ENCODE peak calls at places on chromosomes 4 and X, in ten cellular contexts. One of them, this sample, is unnamed. For H3K9me3, the result is how much of the 10 kb centered on the place peaks cover.

GRCh38 chr4:6281436-6282144 is 11.9 kb downstream of the WFS1 start:
- DNase-seq in pancreas: no peak
- DNase-seq in Panc1: no peak
- DNase-seq in CD8-positive, alpha-beta T cell: no peak
- DNase-seq in fibroblast of lung: no peak
- DNase-seq in colonic mucosa: no peak
- DNase-seq in transverse colon: peak
- DNase-seq in heart right ventricle: peak
- DNase-seq in MM.1S: no peak
- DNase-seq in iPS DF 6.9: no peak
- DNase-seq in this sample: peak

GRCh38 chr4:126192506-126192905 is 877.8 kb downstream of the FAT4 start:
- DNase-seq in pancreas: no peak
- DNase-seq in Panc1: no peak
- DNase-seq in CD8-positive, alpha-beta T cell: no peak
- DNase-seq in fibroblast of lung: no peak
- DNase-seq in colonic mucosa: no peak
- DNase-seq in transverse colon: no peak
- DNase-seq in heart right ventricle: no peak
- DNase-seq in MM.1S: no peak
- DNase-seq in iPS DF 6.9: no peak
- DNase-seq in this sample: no peak

GRCh38 chr4:184343400-184344177 is 125.9 kb upstream of the ENPP6 start:
- DNase-seq in pancreas: peak
- DNase-seq in Panc1: peak
- DNase-seq in CD8-positive, alpha-beta T cell: no peak
- DNase-seq in fibroblast of lung: peak
- DNase-seq in colonic mucosa: peak
- DNase-seq in transverse colon: peak
- DNase-seq in heart right ventricle: peak
- DNase-seq in MM.1S: peak
- DNase-seq in iPS DF 6.9: peak
- DNase-seq in this sample: peak

GRCh38 chrX:12978205-12979010 is 3.5 kb downstream of the TMSB4X start:
- DNase-seq in pancreas: peak
- DNase-seq in Panc1: no peak
- DNase-seq in CD8-positive, alpha-beta T cell: peak
- DNase-seq in fibroblast of lung: peak
- DNase-seq in colonic mucosa: peak
- DNase-seq in transverse colon: peak
- DNase-seq in heart right ventricle: peak
- DNase-seq in MM.1S: peak
- DNase-seq in iPS DF 6.9: peak
- DNase-seq in this sample: peak

GRCh38 chr4:187289371-187289770 is 565.7 kb upstream of the FAT1 start:
- DNase-seq in pancreas: no peak
- DNase-seq in Panc1: no peak
- DNase-seq in CD8-positive, alpha-beta T cell: no peak
- DNase-seq in fibroblast of lung: peak
- DNase-seq in colonic mucosa: no peak
- DNase-seq in transverse colon: no peak
- DNase-seq in heart right ventricle: no peak
- DNase-seq in MM.1S: no peak
- DNase-seq in iPS DF 6.9: no peak
- DNase-seq in this sample: no peak

GRCh38 chr4:88119951-88120350 is 38.5 kb downstream of the ABCG2 start:
- DNase-seq in pancreas: no peak
- DNase-seq in Panc1: no peak
- DNase-seq in CD8-positive, alpha-beta T cell: no peak
- DNase-seq in fibroblast of lung: no peak
- DNase-seq in colonic mucosa: no peak
- DNase-seq in transverse colon: no peak
- DNase-seq in heart right ventricle: no peak
- DNase-seq in MM.1S: no peak
- DNase-seq in iPS DF 6.9: no peak
- DNase-seq in this sample: no peak

GRCh38 chr4:183264614-183265013 is 55.5 kb downstream of the CLDN22 start:
- DNase-seq in pancreas: no peak
- DNase-seq in Panc1: no peak
- DNase-seq in CD8-positive, alpha-beta T cell: no peak
- DNase-seq in fibroblast of lung: peak
- DNase-seq in colonic mucosa: no peak
- DNase-seq in transverse colon: no peak
- DNase-seq in heart right ventricle: no peak
- DNase-seq in MM.1S: no peak
- DNase-seq in iPS DF 6.9: no peak
- DNase-seq in this sample: no peak

GRCh38 chr4:54930226-54930625 is 195.2 kb downstream of the KDR start:
- DNase-seq in pancreas: no peak
- DNase-seq in Panc1: no peak
- DNase-seq in CD8-positive, alpha-beta T cell: no peak
- DNase-seq in fibroblast of lung: peak
- DNase-seq in colonic mucosa: no peak
- DNase-seq in transverse colon: no peak
- DNase-seq in heart right ventricle: peak
- DNase-seq in MM.1S: no peak
- DNase-seq in iPS DF 6.9: no peak
- DNase-seq in this sample: no peak

GRCh38 chr4:155629183-155629825 is 37.3 kb upstream of the GUCY1A1 start:
- DNase-seq in pancreas: no peak
- DNase-seq in Panc1: no peak
- DNase-seq in CD8-positive, alpha-beta T cell: no peak
- DNase-seq in fibroblast of lung: peak
- DNase-seq in colonic mucosa: no peak
- DNase-seq in transverse colon: no peak
- DNase-seq in heart right ventricle: no peak
- DNase-seq in MM.1S: no peak
- DNase-seq in iPS DF 6.9: no peak
- DNase-seq in this sample: no peak

GRCh38 chr4:158835456-158836369 is 66.9 kb downstream of the FNIP2 start:
- DNase-seq in pancreas: no peak
- DNase-seq in Panc1: no peak
- DNase-seq in CD8-positive, alpha-beta T cell: no peak
- DNase-seq in fibroblast of lung: no peak
- DNase-seq in colonic mucosa: no peak
- DNase-seq in transverse colon: no peak
- DNase-seq in heart right ventricle: no peak
- DNase-seq in MM.1S: no peak
- DNase-seq in iPS DF 6.9: no peak
- DNase-seq in this sample: no peak

GRCh38 chr4:16034010-16034829 is 49.6 kb downstream of the PROM1 start:
- DNase-seq in pancreas: no peak
- DNase-seq in Panc1: no peak
- DNase-seq in CD8-positive, alpha-beta T cell: no peak
- DNase-seq in fibroblast of lung: peak
- DNase-seq in colonic mucosa: no peak
- DNase-seq in transverse colon: no peak
- DNase-seq in heart right ventricle: no peak
- DNase-seq in MM.1S: no peak
- DNase-seq in iPS DF 6.9: no peak
- DNase-seq in this sample: no peak

GRCh38 chr4:7313991-7314390 is 120.7 kb downstream of the PSAPL1 start:
- DNase-seq in pancreas: peak
- DNase-seq in Panc1: no peak
- DNase-seq in CD8-positive, alpha-beta T cell: no peak
- DNase-seq in fibroblast of lung: no peak
- DNase-seq in colonic mucosa: no peak
- DNase-seq in transverse colon: no peak
- DNase-seq in heart right ventricle: no peak
- DNase-seq in MM.1S: no peak
- DNase-seq in iPS DF 6.9: no peak
- DNase-seq in this sample: no peak

GRCh38 chr4:144646523-144647094 is 653 bp downstream of the HHIP start:
- DNase-seq in pancreas: no peak
- DNase-seq in Panc1: no peak
- DNase-seq in CD8-positive, alpha-beta T cell: no peak
- DNase-seq in fibroblast of lung: peak
- DNase-seq in colonic mucosa: no peak
- DNase-seq in transverse colon: no peak
- DNase-seq in heart right ventricle: no peak
- DNase-seq in MM.1S: no peak
- DNase-seq in iPS DF 6.9: no peak
- DNase-seq in this sample: no peak

GRCh38 chr4:154590329-154591006 is at the start of gene FGA:
- DNase-seq in pancreas: no peak
- DNase-seq in Panc1: no peak
- DNase-seq in CD8-positive, alpha-beta T cell: no peak
- DNase-seq in fibroblast of lung: no peak
- DNase-seq in colonic mucosa: peak
- DNase-seq in transverse colon: peak
- DNase-seq in heart right ventricle: no peak
- DNase-seq in MM.1S: no peak
- DNase-seq in iPS DF 6.9: no peak
- DNase-seq in this sample: no peak

GRCh38 chrX:34341258-34341657 is 209.1 kb upstream of the FAM47A start:
- DNase-seq in pancreas: no peak
- DNase-seq in Panc1: no peak
- DNase-seq in CD8-positive, alpha-beta T cell: no peak
- DNase-seq in fibroblast of lung: no peak
- DNase-seq in colonic mucosa: no peak
- DNase-seq in transverse colon: no peak
- DNase-seq in heart right ventricle: no peak
- DNase-seq in MM.1S: no peak
- DNase-seq in iPS DF 6.9: no peak
- DNase-seq in this sample: no peak

GRCh38 chr4:42410446-42410845 is 13.2 kb downstream of the SHISA3 start:
- DNase-seq in pancreas: no peak
- DNase-seq in Panc1: no peak
- DNase-seq in CD8-positive, alpha-beta T cell: no peak
- DNase-seq in fibroblast of lung: no peak
- DNase-seq in colonic mucosa: no peak
- DNase-seq in transverse colon: no peak
- DNase-seq in heart right ventricle: no peak
- DNase-seq in MM.1S: no peak
- DNase-seq in iPS DF 6.9: no peak
- DNase-seq in this sample: no peak

GRCh38 chrX:79156818-79157217 is 12.3 kb downstream of the GPR174 start:
- DNase-seq in pancreas: no peak
- DNase-seq in Panc1: no peak
- DNase-seq in CD8-positive, alpha-beta T cell: no peak
- DNase-seq in fibroblast of lung: no peak
- DNase-seq in colonic mucosa: no peak
- DNase-seq in transverse colon: no peak
- DNase-seq in heart right ventricle: no peak
- DNase-seq in MM.1S: no peak
- DNase-seq in iPS DF 6.9: no peak
- DNase-seq in this sample: no peak

GRCh38 chrX:79147477-79147876 is 3.0 kb downstream of the GPR174 start:
- DNase-seq in pancreas: no peak
- DNase-seq in Panc1: no peak
- DNase-seq in CD8-positive, alpha-beta T cell: no peak
- DNase-seq in fibroblast of lung: no peak
- DNase-seq in colonic mucosa: no peak
- DNase-seq in transverse colon: no peak
- DNase-seq in heart right ventricle: no peak
- DNase-seq in MM.1S: no peak
- DNase-seq in iPS DF 6.9: no peak
- DNase-seq in this sample: no peak

GRCh38 chrX:79154612-79155358 is 10.3 kb downstream of the GPR174 start:
- DNase-seq in pancreas: no peak
- DNase-seq in Panc1: no peak
- DNase-seq in CD8-positive, alpha-beta T cell: no peak
- DNase-seq in fibroblast of lung: no peak
- DNase-seq in colonic mucosa: no peak
- DNase-seq in transverse colon: no peak
- DNase-seq in heart right ventricle: no peak
- DNase-seq in MM.1S: no peak
- DNase-seq in iPS DF 6.9: no peak
- DNase-seq in this sample: no peak

GRCh38 chrX:79153348-79153747 is 8.9 kb downstream of the GPR174 start:
- DNase-seq in pancreas: no peak
- DNase-seq in Panc1: no peak
- DNase-seq in CD8-positive, alpha-beta T cell: no peak
- DNase-seq in fibroblast of lung: no peak
- DNase-seq in colonic mucosa: no peak
- DNase-seq in transverse colon: no peak
- DNase-seq in heart right ventricle: no peak
- DNase-seq in MM.1S: peak
- DNase-seq in iPS DF 6.9: no peak
- DNase-seq in this sample: no peak
- H3K9me3 ChIP-seq in pancreas: under half
- H3K9me3 ChIP-seq in Panc1: under half
- H3K9me3 ChIP-seq in CD8-positive, alpha-beta T cell: under half
- H3K9me3 ChIP-seq in fibroblast of lung: under half
- H3K9me3 ChIP-seq in colonic mucosa: under half
- H3K9me3 ChIP-seq in transverse colon: under half
- H3K9me3 ChIP-seq in heart right ventricle: under half
- H3K9me3 ChIP-seq in MM.1S: under half
- H3K9me3 ChIP-seq in iPS DF 6.9: under half
- H3K9me3 ChIP-seq in this sample: under half

GRCh38 chr4:25229804-25230203 is 4.0 kb upstream of the PI4K2B start:
- DNase-seq in pancreas: no peak
- DNase-seq in Panc1: no peak
- DNase-seq in CD8-positive, alpha-beta T cell: no peak
- DNase-seq in fibroblast of lung: no peak
- DNase-seq in colonic mucosa: no peak
- DNase-seq in transverse colon: no peak
- DNase-seq in heart right ventricle: no peak
- DNase-seq in MM.1S: no peak
- DNase-seq in iPS DF 6.9: no peak
- DNase-seq in this sample: no peak
- H3K9me3 ChIP-seq in pancreas: under half
- H3K9me3 ChIP-seq in Panc1: under half
- H3K9me3 ChIP-seq in CD8-positive, alpha-beta T cell: under half
- H3K9me3 ChIP-seq in fibroblast of lung: under half
- H3K9me3 ChIP-seq in colonic mucosa: under half
- H3K9me3 ChIP-seq in transverse colon: under half
- H3K9me3 ChIP-seq in heart right ventricle: under half
- H3K9me3 ChIP-seq in MM.1S: under half
- H3K9me3 ChIP-seq in iPS DF 6.9: under half
- H3K9me3 ChIP-seq in this sample: half or more

GRCh38 chr4:186029731-186030421 is 39.1 kb upstream of the TLR3 start:
- DNase-seq in pancreas: peak
- DNase-seq in Panc1: no peak
- DNase-seq in CD8-positive, alpha-beta T cell: no peak
- DNase-seq in fibroblast of lung: peak
- DNase-seq in colonic mucosa: peak
- DNase-seq in transverse colon: peak
- DNase-seq in heart right ventricle: peak
- DNase-seq in MM.1S: no peak
- DNase-seq in iPS DF 6.9: no peak
- DNase-seq in this sample: peak
- H3K9me3 ChIP-seq in pancreas: under half
- H3K9me3 ChIP-seq in Panc1: under half
- H3K9me3 ChIP-seq in CD8-positive, alpha-beta T cell: under half
- H3K9me3 ChIP-seq in fibroblast of lung: under half
- H3K9me3 ChIP-seq in colonic mucosa: under half
- H3K9me3 ChIP-seq in transverse colon: under half
- H3K9me3 ChIP-seq in heart right ventricle: under half
- H3K9me3 ChIP-seq in MM.1S: under half
- H3K9me3 ChIP-seq in iPS DF 6.9: under half
- H3K9me3 ChIP-seq in this sample: under half

DNA sequence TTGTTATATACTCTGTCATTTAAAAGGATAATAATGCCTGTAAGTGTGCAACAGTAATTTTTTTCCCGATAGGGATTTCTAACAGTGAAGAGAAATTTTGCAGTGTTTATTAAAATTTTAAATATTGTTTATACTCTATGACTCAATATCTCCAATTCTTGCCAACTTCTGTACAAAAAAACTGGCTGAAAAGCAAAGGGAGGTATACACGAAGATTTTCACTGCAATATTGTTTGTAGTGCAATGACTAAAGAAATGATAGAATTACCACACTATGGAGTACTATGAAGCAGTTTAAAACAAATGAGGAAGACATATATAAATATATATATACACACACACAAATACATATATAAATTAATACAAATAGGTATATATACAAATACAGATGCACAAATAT is 187.9 kb upstream of the IL15 start:
- DNase-seq in pancreas: no peak
- DNase-seq in Panc1: no peak
- DNase-seq in CD8-positive, alpha-beta T cell: no peak
- DNase-seq in fibroblast of lung: no peak
- DNase-seq in colonic mucosa: no peak
- DNase-seq in transverse colon: no peak
- DNase-seq in heart right ventricle: no peak
- DNase-seq in MM.1S: no peak
- DNase-seq in iPS DF 6.9: no peak
- DNase-seq in this sample: no peak
- H3K9me3 ChIP-seq in pancreas: under half
- H3K9me3 ChIP-seq in Panc1: under half
- H3K9me3 ChIP-seq in CD8-positive, alpha-beta T cell: under half
- H3K9me3 ChIP-seq in fibroblast of lung: under half
- H3K9me3 ChIP-seq in colonic mucosa: under half
- H3K9me3 ChIP-seq in transverse colon: under half
- H3K9me3 ChIP-seq in heart right ventricle: under half
- H3K9me3 ChIP-seq in MM.1S: under half
- H3K9me3 ChIP-seq in iPS DF 6.9: under half
- H3K9me3 ChIP-seq in this sample: under half